ENCODE peak calls at places on chromosome 6, in four cellular contexts. One of them, this sample, is unnamed.

GRCh38 chr6:108621117-108621516 is 60.4 kb downstream of the FOXO3 start:
- DNase-seq in suprapubic skin: no peak
- DNase-seq in body of pancreas: peak; percentile 35
- DNase-seq in uterus: no peak
- DNase-seq in this sample: peak; percentile 26

GRCh38 chr6:26550250-26550993 is 12.3 kb downstream of the HMGN4 start:
- DNase-seq in suprapubic skin: no peak
- DNase-seq in body of pancreas: peak; percentile 41
- DNase-seq in uterus: no peak
- DNase-seq in this sample: no peak

GRCh38 chr6:71745525-71745924 is 140.8 kb upstream of the RIMS1 start:
- DNase-seq in body of pancreas: no peak
- DNase-seq in uterus: no peak
- DNase-seq in suprapubic skin: no peak
- DNase-seq in this sample: no peak

GRCh38 chr6:156013155-156013554 is 557.5 kb upstream of the NOX3 start:
- DNase-seq in suprapubic skin: no peak
- DNase-seq in body of pancreas: no peak
- DNase-seq in uterus: no peak
- DNase-seq in this sample: no peak

GRCh38 chr6:5744497-5744896 is 262.2 kb downstream of the NRN1 start:
- DNase-seq in uterus: no peak
- DNase-seq in suprapubic skin: no peak
- DNase-seq in body of pancreas: no peak
- DNase-seq in this sample: no peak

GRCh38 chr6:123276439-123277045 is 280.5 kb downstream of the CLVS2 start:
- DNase-seq in uterus: no peak
- DNase-seq in suprapubic skin: no peak
- DNase-seq in body of pancreas: no peak
- DNase-seq in this sample: no peak

GRCh38 chr6:38279945-38280588 is 359.7 kb downstream of the BTBD9 start:
- DNase-seq in uterus: no peak
- DNase-seq in suprapubic skin: no peak
- DNase-seq in body of pancreas: no peak
- DNase-seq in this sample: no peak

GRCh38 chr6:16278048-16278724 is 39.8 kb downstream of the GMPR start:
- DNase-seq in suprapubic skin: no peak
- DNase-seq in uterus: no peak
- DNase-seq in body of pancreas: no peak
- DNase-seq in this sample: peak; percentile 28

GRCh38 chr6:154937306-154938244 is 57.5 kb upstream of the TIAM2 start:
- DNase-seq in suprapubic skin: no peak
- DNase-seq in uterus: no peak
- DNase-seq in body of pancreas: no peak
- DNase-seq in this sample: no peak

GRCh38 chr6:160378886-160379285 is 30.7 kb downstream of the SLC22A3 start:
- DNase-seq in body of pancreas: no peak
- DNase-seq in suprapubic skin: no peak
- DNase-seq in uterus: no peak
- DNase-seq in this sample: no peak

GRCh38 chr6:89999995-90000825 is 105.9 kb downstream of the GJA10 start:
- DNase-seq in suprapubic skin: no peak
- DNase-seq in uterus: no peak
- DNase-seq in body of pancreas: no peak
- DNase-seq in this sample: no peak

GRCh38 chr6:125191916-125192609 is 38.5 kb downstream of the TPD52L1 start:
- DNase-seq in suprapubic skin: no peak
- DNase-seq in uterus: peak; percentile 37
- DNase-seq in body of pancreas: peak; percentile 74
- DNase-seq in this sample: peak; percentile 40

GRCh38 chr6:3414704-3415453 is 42.0 kb downstream of the SLC22A23 start:
- DNase-seq in suprapubic skin: no peak
- DNase-seq in body of pancreas: no peak
- DNase-seq in uterus: no peak
- DNase-seq in this sample: no peak

GRCh38 chr6:17949168-17949567 is 38.3 kb downstream of the KIF13A start:
- DNase-seq in body of pancreas: no peak
- DNase-seq in uterus: no peak
- DNase-seq in suprapubic skin: no peak
- DNase-seq in this sample: no peak

GRCh38 chr6:146028250-146028789 is 542 bp upstream of the GRM1 start:
- DNase-seq in suprapubic skin: no peak
- DNase-seq in uterus: no peak
- DNase-seq in body of pancreas: peak; percentile 73
- DNase-seq in this sample: no peak

GRCh38 chr6:142842423-142843261 is 102.3 kb downstream of the HIVEP2 start:
- DNase-seq in body of pancreas: no peak
- DNase-seq in uterus: no peak
- DNase-seq in suprapubic skin: no peak
- DNase-seq in this sample: no peak

GRCh38 chr6:22807818-22808217 is 238.5 kb downstream of the HDGFL1 start:
- DNase-seq in suprapubic skin: no peak
- DNase-seq in uterus: no peak
- DNase-seq in body of pancreas: no peak
- DNase-seq in this sample: no peak

GRCh38 chr6:51349866-51350265 is 531.2 kb downstream of the TFAP2B start:
- DNase-seq in body of pancreas: no peak
- DNase-seq in uterus: no peak
- DNase-seq in suprapubic skin: peak; percentile 65
- DNase-seq in this sample: no peak

GRCh38 chr6:78347191-78347916 is 520.0 kb upstream of the IRAK1BP1 start:
- DNase-seq in body of pancreas: no peak
- DNase-seq in suprapubic skin: no peak
- DNase-seq in uterus: no peak
- DNase-seq in this sample: no peak

GRCh38 chr6:90406142-90406794 is 109.6 kb upstream of the BACH2 start:
- DNase-seq in body of pancreas: no peak
- DNase-seq in uterus: no peak
- DNase-seq in suprapubic skin: no peak
- DNase-seq in this sample: peak; percentile 14

GRCh38 chr6:21067521-21067920 is 526.0 kb upstream of the SOX4 start:
- DNase-seq in body of pancreas: no peak
- DNase-seq in uterus: no peak
- DNase-seq in suprapubic skin: no peak
- DNase-seq in this sample: no peak

GRCh38 chr6:105170066-105170465 is 9.7 kb downstream of the POPDC3 start:
- DNase-seq in body of pancreas: no peak
- DNase-seq in suprapubic skin: no peak
- DNase-seq in uterus: no peak
- DNase-seq in this sample: no peak

GRCh38 chr6:140546640-140547039 is 1172.2 kb upstream of the CITED2 start:
- DNase-seq in suprapubic skin: no peak
- DNase-seq in body of pancreas: no peak
- DNase-seq in uterus: no peak
- DNase-seq in this sample: no peak

GRCh38 chr6:124056884-124057283 is 253.2 kb downstream of the NKAIN2 start:
- DNase-seq in body of pancreas: no peak
- DNase-seq in uterus: no peak
- DNase-seq in suprapubic skin: no peak
- DNase-seq in this sample: no peak

GRCh38 chr6:372336-372911 is 19.1 kb upstream of the IRF4 start:
- DNase-seq in suprapubic skin: peak; percentile 68
- DNase-seq in uterus: no peak
- DNase-seq in body of pancreas: no peak
- DNase-seq in this sample: no peak

GRCh38 chr6:7166410-7167293 is 58.9 kb downstream of the RREB1 start:
- DNase-seq in uterus: no peak
- DNase-seq in suprapubic skin: no peak
- DNase-seq in body of pancreas: no peak
- DNase-seq in this sample: no peak
- TF ChIP-seq POLR2A in uterus: no peak
- TF ChIP-seq POLR2A in suprapubic skin: no peak
- TF ChIP-seq POLR2A in body of pancreas: no peak
- TF ChIP-seq POLR2A in this sample: no peak

GRCh38 chr6:25138024-25138696 is 141.0 kb upstream of the CARMIL1 start:
- DNase-seq in suprapubic skin: no peak
- DNase-seq in uterus: peak; percentile 79
- DNase-seq in body of pancreas: peak; percentile 30
- DNase-seq in this sample: peak; percentile 48
- TF ChIP-seq POLR2A in suprapubic skin: no peak
- TF ChIP-seq POLR2A in uterus: peak; percentile 83
- TF ChIP-seq POLR2A in body of pancreas: peak; percentile 52
- TF ChIP-seq POLR2A in this sample: peak; percentile 46

DNA sequence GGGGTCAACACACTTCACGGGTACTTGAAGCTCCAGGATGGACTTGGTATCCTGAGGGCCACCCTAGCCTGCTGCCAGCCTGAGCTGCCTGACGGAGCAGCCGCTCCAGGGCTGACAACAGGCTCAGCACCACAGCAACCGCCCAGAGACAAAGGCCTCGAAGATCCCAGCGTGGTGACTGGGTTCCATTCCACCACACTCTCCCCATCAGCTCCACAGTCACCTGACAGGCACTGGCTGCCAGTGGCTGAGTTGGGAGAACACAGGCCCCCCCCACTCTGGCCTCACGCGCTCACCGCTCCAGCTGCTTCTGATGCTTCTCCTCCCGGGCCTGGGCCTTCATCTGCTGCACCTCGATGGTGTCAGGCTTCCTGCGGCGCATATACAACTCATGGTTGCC is 48.2 kb downstream of the EZR start:
- DNase-seq in uterus: no peak
- DNase-seq in suprapubic skin: no peak
- DNase-seq in body of pancreas: no peak
- DNase-seq in this sample: no peak
- TF ChIP-seq POLR2A in uterus: no peak
- TF ChIP-seq POLR2A in suprapubic skin: no peak
- TF ChIP-seq POLR2A in body of pancreas: no peak
- TF ChIP-seq POLR2A in this sample: no peak

DNA sequence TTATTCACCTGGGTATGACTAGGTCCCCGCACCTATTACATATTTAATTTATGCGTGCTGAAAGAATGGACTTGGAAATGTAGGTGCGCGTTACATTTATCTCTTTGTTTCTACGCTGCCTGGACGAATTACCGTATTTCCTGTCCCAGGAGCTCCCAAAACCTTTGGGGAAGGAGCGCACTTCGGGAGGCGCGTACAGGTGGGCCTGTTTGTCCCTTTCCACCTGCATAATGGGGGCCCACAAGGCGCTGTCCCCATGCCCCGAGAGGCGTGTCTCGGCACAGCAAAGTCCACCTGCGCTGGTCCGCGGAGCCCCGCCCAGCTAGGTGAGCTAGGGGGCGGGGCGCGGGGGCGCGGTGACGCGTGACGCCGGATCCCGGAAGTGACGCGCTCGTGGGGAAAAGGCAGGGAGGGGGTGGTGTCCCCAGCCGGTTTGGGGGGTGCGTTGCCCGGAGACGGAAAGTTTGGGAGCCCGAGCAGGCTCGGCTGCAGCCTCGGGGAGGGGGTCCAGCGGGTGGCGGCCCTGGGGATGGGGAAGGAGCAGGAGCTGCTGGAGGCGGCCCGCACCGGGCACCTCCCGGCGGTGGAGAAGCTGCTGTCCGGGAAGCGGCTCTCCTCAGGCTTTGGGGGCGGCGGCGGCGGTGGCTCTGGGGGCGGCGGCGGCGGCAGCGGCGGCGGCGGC is at the start of gene ANKS1A:
- DNase-seq in uterus: peak; percentile 79
- DNase-seq in suprapubic skin: peak; percentile 91
- DNase-seq in body of pancreas: peak; percentile 94
- DNase-seq in this sample: peak; percentile 78
- TF ChIP-seq POLR2A in uterus: peak; percentile 71
- TF ChIP-seq POLR2A in suprapubic skin: no peak
- TF ChIP-seq POLR2A in body of pancreas: peak; percentile 75
- TF ChIP-seq POLR2A in this sample: peak; percentile 62

GRCh38 chr6:14985366-14985765 is 260.5 kb upstream of the JARID2 start:
- DNase-seq in uterus: no peak
- DNase-seq in suprapubic skin: no peak
- DNase-seq in body of pancreas: no peak
- DNase-seq in this sample: no peak
- TF ChIP-seq POLR2A in uterus: no peak
- TF ChIP-seq POLR2A in suprapubic skin: no peak
- TF ChIP-seq POLR2A in body of pancreas: no peak
- TF ChIP-seq POLR2A in this sample: no peak

GRCh38 chr6:85675030-85675819 is 32.5 kb upstream of the SYNCRIP start:
- DNase-seq in body of pancreas: no peak
- DNase-seq in uterus: no peak
- DNase-seq in suprapubic skin: no peak
- DNase-seq in this sample: no peak
- TF ChIP-seq POLR2A in body of pancreas: no peak
- TF ChIP-seq POLR2A in uterus: no peak
- TF ChIP-seq POLR2A in suprapubic skin: no peak
- TF ChIP-seq POLR2A in this sample: no peak

DNA sequence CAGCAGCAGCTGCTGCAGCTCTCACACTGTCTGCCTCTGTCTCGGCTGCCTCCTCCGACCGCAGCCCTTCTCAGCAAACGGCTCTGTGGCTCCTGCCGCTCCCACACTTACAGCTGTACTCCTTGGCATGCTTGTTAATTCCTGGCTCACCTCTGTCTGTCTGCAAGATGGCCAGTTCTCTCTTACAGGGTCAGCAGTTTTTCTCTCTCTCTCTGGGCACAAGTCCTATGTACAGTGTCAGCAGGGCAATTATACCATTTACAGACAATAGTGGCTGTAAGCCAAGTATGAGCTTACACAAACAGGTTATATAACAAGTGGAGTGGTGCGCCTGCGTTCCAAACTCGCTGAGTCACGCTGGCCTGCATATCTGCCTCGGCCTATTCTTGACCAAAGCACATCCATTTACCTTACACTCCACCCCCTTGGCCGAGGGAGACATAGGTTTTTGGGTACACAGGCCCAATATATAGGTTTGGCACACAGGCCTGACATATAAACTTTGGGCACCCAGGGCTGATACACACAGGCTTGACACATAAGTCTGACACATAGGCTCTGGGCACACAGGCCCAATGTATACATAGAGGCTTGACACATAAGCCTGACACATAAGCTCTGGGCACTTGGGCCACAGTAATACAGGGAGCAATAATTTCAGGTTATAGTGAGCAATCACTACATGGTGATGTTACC is 4.4 kb downstream of the ZKSCAN3 start:
- DNase-seq in uterus: peak; percentile 81
- DNase-seq in body of pancreas: peak; percentile 87
- DNase-seq in suprapubic skin: no peak
- DNase-seq in this sample: no peak
- TF ChIP-seq POLR2A in uterus: no peak
- TF ChIP-seq POLR2A in body of pancreas: no peak
- TF ChIP-seq POLR2A in suprapubic skin: no peak
- TF ChIP-seq POLR2A in this sample: no peak

DNA sequence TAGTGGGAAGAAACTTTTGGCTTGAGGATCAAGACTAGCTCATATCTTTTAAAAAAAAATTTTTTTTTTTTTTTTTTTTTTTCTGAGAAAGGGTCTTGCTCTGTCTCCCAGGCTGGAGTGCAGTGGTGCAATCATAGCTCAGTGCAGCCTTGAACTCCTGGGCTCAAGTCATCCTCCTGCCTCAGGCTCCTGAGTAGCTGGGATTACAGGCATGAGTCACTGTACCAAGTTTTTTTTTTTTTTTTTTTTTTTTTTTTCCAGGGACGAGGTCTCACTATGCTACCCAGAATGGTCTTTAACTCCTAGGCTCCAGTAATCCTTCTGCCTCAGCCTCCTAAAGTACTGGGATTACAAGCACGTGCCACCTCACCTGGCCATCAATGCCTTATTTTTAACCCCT is 27.9 kb downstream of the GCLC start:
- DNase-seq in uterus: no peak
- DNase-seq in body of pancreas: no peak
- DNase-seq in suprapubic skin: no peak
- DNase-seq in this sample: no peak
- TF ChIP-seq POLR2A in uterus: no peak
- TF ChIP-seq POLR2A in body of pancreas: no peak
- TF ChIP-seq POLR2A in suprapubic skin: no peak
- TF ChIP-seq POLR2A in this sample: no peak

GRCh38 chr6:43807228-43808061 is 37.4 kb downstream of the VEGFA start:
- DNase-seq in suprapubic skin: no peak
- DNase-seq in body of pancreas: peak; percentile 69
- DNase-seq in uterus: no peak
- DNase-seq in this sample: no peak
- TF ChIP-seq POLR2A in suprapubic skin: no peak
- TF ChIP-seq POLR2A in body of pancreas: no peak
- TF ChIP-seq POLR2A in uterus: no peak
- TF ChIP-seq POLR2A in this sample: no peak